ENCODE peak calls at places on chromosome 19, in six cellular contexts. R is chondrocyte, T is AG09319, F is cardiac muscle cell, H is BE2C, O is epithelial cell of esophagus. L is an unnamed sample.

GRCh38 chr19:55643003-55643732 is at the start of gene ZNF581:
- DNase-seq in F (peak; percentile 85), T (peak; percentile 40), R (no peak), H (peak; percentile 80), O (peak; percentile 86), L (peak; percentile 65)

GRCh38 chr19:39169143-39169810 is 27.5 kb upstream of the NCCRP1 start:
- DNase-seq in O (no peak), H (no peak), T (no peak), R (no peak), F (no peak), L (no peak)

GRCh38 chr19:39941151-39941550 is 6.7 kb upstream of the FCGBP start:
- DNase-seq in H (no peak), T (no peak), R (no peak), F (no peak), O (no peak), L (no peak)

GRCh38 chr19:58571575-58571947 is 1.6 kb downstream of the MZF1 start:
- DNase-seq in T (no peak), F (no peak), O (no peak), R (peak; percentile 73), H (no peak), L (no peak)

GRCh38 chr19:54164369-54165068 is 5.0 kb upstream of the LENG1 start:
- DNase-seq in T (no peak), F (peak; percentile 59), H (peak; percentile 42), R (no peak), O (peak; percentile 62), L (peak; percentile 64)

GRCh38 chr19:5324947-5325346 is 15.7 kb downstream of the PTPRS start:
- DNase-seq in O (no peak), F (no peak), R (no peak), H (no peak), T (no peak), L (no peak)

GRCh38 chr19:46297700-46298476 is 1.0 kb downstream of the HIF3A start:
- DNase-seq in T (no peak), O (no peak), H (peak; percentile 39), R (no peak), F (peak; percentile 92), L (no peak)

GRCh38 chr19:7492142-7493055 is 3.6 kb upstream of the PEX11G start:
- DNase-seq in O (peak; percentile 74), H (no peak), R (no peak), T (no peak), F (peak; percentile 78), L (no peak)

GRCh38 chr19:42301646-42302204 is at the start of gene PRR19:
- DNase-seq in T (no peak), R (no peak), H (no peak), F (no peak), O (peak; percentile 42), L (no peak)

GRCh38 chr19:4692275-4693077 is 22.3 kb upstream of the MYDGF start:
- DNase-seq in H (no peak), F (no peak), R (no peak), O (no peak), T (no peak), L (no peak)

GRCh38 chr19:40621966-40622772 is 21.0 kb downstream of the LTBP4 start:
- DNase-seq in R (no peak), O (no peak), F (no peak), T (no peak), H (no peak), L (no peak)

GRCh38 chr19:50817941-50818858 is 5.4 kb downstream of the KLK1 start:
- DNase-seq in H (peak; percentile 95), O (peak; percentile 22), R (no peak), T (no peak), F (peak; percentile 26), L (peak; percentile 68)

GRCh38 chr19:12611361-12611699 is 610 bp downstream of the ZNF791 start:
- DNase-seq in F (peak; percentile 79), H (peak; percentile 65), T (peak; percentile 54), O (peak; percentile 86), R (no peak), L (peak; percentile 74)

GRCh38 chr19:28948531-28948930 is 264.4 kb downstream of the UQCRFS1 start:
- DNase-seq in F (no peak), T (peak; percentile 11), O (no peak), R (no peak), H (no peak), L (no peak)

GRCh38 chr19:28940751-28941500 is 272.0 kb downstream of the UQCRFS1 start:
- DNase-seq in H (no peak), T (peak; percentile 12), R (no peak), F (peak; percentile 80), O (no peak), L (no peak)

GRCh38 chr19:28949027-28949426 is 263.9 kb downstream of the UQCRFS1 start:
- DNase-seq in O (no peak), H (no peak), T (no peak), R (no peak), F (no peak), L (no peak)

GRCh38 chr19:28941833-28942232 is 271.1 kb downstream of the UQCRFS1 start:
- DNase-seq in T (no peak), F (peak; percentile 44), O (no peak), R (no peak), H (no peak), L (no peak)

GRCh38 chr19:28943651-28944050 is 269.3 kb downstream of the UQCRFS1 start:
- DNase-seq in F (no peak), O (no peak), T (no peak), R (no peak), H (no peak), L (no peak)
- TF ChIP-seq CTCF in F (no peak), O (no peak), T (no peak), R (peak; percentile 9), H (no peak), L (no peak)

DNA sequence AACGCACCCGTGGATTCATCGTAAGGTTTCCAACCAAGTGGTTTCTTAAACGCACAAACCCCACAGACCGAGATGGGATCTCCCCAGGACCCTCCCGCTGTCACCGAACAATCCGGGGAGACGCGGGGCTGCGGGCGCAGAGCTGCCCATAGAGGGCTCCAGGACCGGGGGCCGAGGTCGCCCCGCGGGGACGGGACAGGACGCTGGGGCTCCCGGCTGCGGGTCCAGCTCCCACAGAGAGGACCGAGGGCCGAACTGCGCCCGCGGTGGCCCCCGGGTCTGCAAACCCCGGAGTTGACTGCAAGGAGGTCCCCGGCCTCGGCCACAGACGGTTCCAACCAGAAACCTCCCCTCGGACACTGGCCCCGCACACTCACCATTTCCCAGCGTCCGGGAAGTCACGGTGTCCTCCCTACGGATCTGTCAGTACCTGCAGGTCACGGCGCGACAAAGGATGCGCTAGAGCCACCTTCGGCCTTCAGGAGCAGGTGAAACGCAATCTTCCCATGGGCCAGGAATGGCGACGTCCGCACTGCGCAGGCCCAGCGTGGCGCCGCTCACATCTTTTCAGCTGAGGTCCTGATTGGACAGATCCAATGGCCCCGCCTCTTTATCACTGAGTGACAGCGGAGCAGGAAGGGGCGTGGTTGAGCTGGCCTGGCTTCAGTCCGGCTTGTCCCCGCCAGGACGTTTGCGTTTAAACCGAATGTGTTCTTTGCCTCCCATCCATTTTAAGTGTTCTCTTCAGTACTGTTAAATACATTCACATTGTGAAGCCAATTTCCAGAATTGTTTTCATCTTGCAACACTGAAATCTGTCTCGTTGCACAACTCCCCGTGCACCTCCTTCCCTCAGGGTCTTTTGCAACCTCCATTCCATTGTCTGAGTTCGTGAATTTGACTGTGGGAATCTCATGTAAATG is at the start of gene ZNF14:
- DNase-seq in T (peak; percentile 72), H (peak; percentile 96), R (peak; percentile 97), O (peak; percentile 95), F (peak; percentile 95), L (peak; percentile 87)
- TF ChIP-seq CTCF in T (no peak), H (no peak), R (peak; percentile 62), O (peak; percentile 8), F (peak; percentile 33), L (no peak)

GRCh38 chr19:16825312-16826168 is 3.7 kb upstream of the SIN3B start:
- DNase-seq in H (peak; percentile 36), O (peak; percentile 74), T (peak; percentile 46), R (no peak), F (peak; percentile 86), L (no peak)

GRCh38 chr19:16830679-16831078 is 1.5 kb downstream of the SIN3B start:
- DNase-seq in O (no peak), H (no peak), T (no peak), F (peak; percentile 61), R (no peak), L (no peak)

GRCh38 chr19:16829822-16830289 is 658 bp downstream of the SIN3B start:
- DNase-seq in H (no peak), F (no peak), T (no peak), R (no peak), O (no peak), L (no peak)

GRCh38 chr19:16831531-16831930 is 2.3 kb downstream of the SIN3B start:
- DNase-seq in F (no peak), T (no peak), O (no peak), R (no peak), H (no peak), L (no peak)

DNA sequence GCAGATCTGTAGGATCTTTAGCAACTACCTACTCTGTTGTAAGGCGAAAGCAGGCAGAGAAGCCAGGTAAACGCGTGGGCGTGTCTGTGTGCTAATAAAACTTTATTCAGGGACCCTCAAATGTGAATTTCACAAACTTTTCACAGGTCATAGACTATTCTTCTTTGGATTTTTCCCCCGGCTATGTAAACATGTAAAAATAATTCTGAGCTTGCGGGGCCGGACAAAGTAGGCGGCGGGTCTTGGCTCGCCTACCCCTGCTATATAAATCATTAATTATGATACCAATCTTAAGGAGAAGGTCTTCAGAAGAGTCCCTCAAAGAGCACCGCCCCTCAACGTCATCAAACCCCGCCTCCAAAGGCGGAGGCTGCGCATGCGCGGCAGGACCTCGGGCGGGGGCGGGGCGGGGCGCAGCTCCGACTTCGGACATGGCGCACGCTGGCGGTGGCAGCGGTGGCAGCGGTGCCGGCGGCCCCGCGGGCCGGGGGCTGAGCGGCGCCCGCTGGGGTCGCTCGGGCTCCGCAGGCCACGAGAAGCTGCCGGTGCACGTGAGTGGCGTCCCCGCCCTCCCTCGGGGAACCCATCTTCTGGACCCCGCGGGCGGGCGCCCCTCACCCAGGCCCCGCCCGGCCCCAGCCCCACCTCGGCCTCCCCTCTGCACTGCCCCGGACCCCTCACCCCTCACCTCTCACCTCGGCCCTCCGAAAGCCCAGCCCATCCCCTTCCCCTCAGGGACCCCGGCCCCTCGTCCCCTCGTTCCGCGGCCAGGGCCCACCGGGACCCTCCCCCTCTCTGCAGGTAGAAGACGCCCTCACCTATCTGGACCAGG is at the start of gene SIN3B:
- DNase-seq in O (peak; percentile 89), F (peak; percentile 92), T (peak; percentile 67), H (peak; percentile 88), R (no peak), L (peak; percentile 87)
- TF ChIP-seq CTCF in O (no peak), F (no peak), T (no peak), H (no peak), R (no peak), L (no peak)

DNA sequence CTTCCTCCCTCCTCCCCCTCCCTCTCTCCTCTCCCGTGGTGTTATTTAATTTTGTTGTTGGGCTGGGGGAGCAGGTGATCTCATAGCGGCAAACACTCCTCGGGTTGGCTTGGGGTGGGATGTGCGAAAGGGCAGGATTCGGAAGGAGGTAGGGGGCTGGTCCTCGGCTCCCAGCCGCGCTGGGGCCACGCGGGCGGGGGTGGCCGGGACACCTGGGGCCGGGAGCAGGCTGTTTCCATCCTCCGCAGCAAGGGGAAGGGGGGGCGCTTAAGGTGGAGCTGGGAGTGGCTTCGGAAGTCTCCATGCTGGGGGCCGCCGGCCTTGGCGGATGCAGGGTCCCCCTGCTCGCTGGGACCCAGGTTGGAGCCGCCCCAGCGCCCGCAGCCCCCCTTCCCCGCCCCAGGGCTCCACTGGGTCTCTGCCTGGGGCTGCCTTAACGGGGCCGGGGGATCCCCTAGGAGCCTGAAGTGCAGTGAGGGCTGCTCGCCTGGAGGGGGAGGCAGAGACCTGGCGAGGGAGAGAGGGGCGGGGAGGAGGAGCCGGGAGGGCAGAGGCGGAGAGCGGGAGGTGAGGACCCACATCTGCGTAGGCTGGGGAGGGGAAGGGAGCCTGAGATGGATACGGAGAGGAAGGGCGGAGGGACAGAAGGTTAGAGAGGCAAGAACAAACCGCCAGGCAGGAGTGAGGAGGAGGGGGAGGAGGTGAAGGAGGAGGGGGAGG is 365 bp upstream of the CA11 start:
- DNase-seq in R (no peak), T (no peak), H (peak; percentile 94), F (peak; percentile 92), O (peak; percentile 86), L (peak; percentile 97)
- TF ChIP-seq CTCF in R (peak; percentile 89), T (peak; percentile 84), H (peak; percentile 80), F (peak; percentile 76), O (peak; percentile 82), L (peak; percentile 69)

L was measured in endothelial cell.